ENCODE peak calls at places on chromosomes 7 and 10, in five cellular contexts. D is NCI-H748 treated with DMSO at 0.1 percent for 48 hours; S is AG09319; Y is activated CD4-positive, CD25-positive, alpha-beta regulatory T cell; N is kidney tubule cell. B is an unnamed sample.

GRCh38 chr10:2460846-2461245 is 606.5 kb upstream of the PFKP start:
- DNase-seq in Y (no peak), D (no peak), S (no peak), N (no peak), B (no peak)

GRCh38 chr7:109901916-109902315 is 1189.0 kb upstream of the LRRN3 start:
- DNase-seq in S (no peak), D (no peak), N (no peak), Y (no peak), B (no peak)

GRCh38 chr10:104286939-104287338 is 18.0 kb downstream of the GSTO2 start:
- DNase-seq in D (no peak), N (no peak), Y (no peak), S (no peak), B (no peak)

GRCh38 chr7:158260567-158261361 is 326.9 kb downstream of the PTPRN2 start:
- DNase-seq in S (no peak), N (no peak), D (no peak), Y (no peak), B (no peak)

GRCh38 chr10:116287906-116288501 is 15.0 kb upstream of the GFRA1 start:
- DNase-seq in D (no peak), S (peak; percentile 36), Y (no peak), N (peak; percentile 63), B (no peak)

GRCh38 chr10:70324341-70324861 is 40.6 kb upstream of the NPFFR1 start:
- DNase-seq in S (no peak), Y (no peak), N (no peak), D (no peak), B (no peak)

GRCh38 chr7:132782777-132783633 is 206.7 kb upstream of the PLXNA4 start:
- DNase-seq in N (peak; percentile 54), D (no peak), S (peak; percentile 78), Y (no peak), B (peak; percentile 86)

GRCh38 chr7:155981703-155982102 is 169.4 kb upstream of the SHH start:
- DNase-seq in N (no peak), S (no peak), Y (no peak), D (no peak), B (no peak)

GRCh38 chr10:97279121-97279815 is 13.2 kb downstream of the ARHGAP19 start:
- DNase-seq in S (no peak), Y (no peak), D (no peak), N (no peak), B (no peak)

GRCh38 chr10:110337401-110337800 is 32.7 kb upstream of the SMNDC1 start:
- DNase-seq in N (no peak), Y (no peak), S (no peak), D (no peak), B (no peak)

GRCh38 chr7:156751319-156751718 is 110.7 kb downstream of the RNF32 start:
- DNase-seq in S (peak; percentile 30), Y (no peak), N (peak; percentile 83), D (no peak), B (peak; percentile 17)

GRCh38 chr10:88271736-88272135 is 311.4 kb downstream of the RNLS start:
- DNase-seq in N (peak; percentile 28), Y (no peak), S (no peak), D (no peak), B (no peak)

GRCh38 chr10:125148021-125148439 is 12.3 kb downstream of the CTBP2 start:
- DNase-seq in N (peak; percentile 66), Y (no peak), D (no peak), S (no peak), B (no peak)

GRCh38 chr7:124196519-124196918 is 163.7 kb upstream of the TMEM229A start:
- DNase-seq in D (no peak), N (no peak), Y (no peak), S (no peak), B (no peak)

GRCh38 chr10:109978481-109978880 is 29.3 kb upstream of the ADD3 start:
- DNase-seq in D (no peak), N (peak; percentile 33), S (no peak), Y (peak; percentile 21), B (no peak)

GRCh38 chr10:111116211-111116610 is 39.4 kb downstream of the ADRA2A start:
- DNase-seq in D (no peak), S (no peak), N (no peak), Y (no peak), B (no peak)

GRCh38 chr7:50531401-50531906 is 33.8 kb downstream of the DDC start:
- DNase-seq in N (peak; percentile 93), Y (no peak), S (no peak), D (peak; percentile 98), B (no peak)

GRCh38 chr10:62076872-62077271 is 175.4 kb downstream of the ARID5B start:
- DNase-seq in S (no peak), D (no peak), Y (no peak), N (peak; percentile 94), B (peak; percentile 52)

GRCh38 chr10:27152687-27153086 is 1.5 kb downstream of the YME1L1 start:
- DNase-seq in S (no peak), D (no peak), Y (no peak), N (no peak), B (no peak)

GRCh38 chr7:29806793-29807178 is 478 bp downstream of the WIPF3 start:
- DNase-seq in Y (no peak), N (no peak), S (no peak), D (no peak), B (no peak)

GRCh38 chr10:105370697-105371096 is 729.6 kb downstream of the SORCS3 start:
- DNase-seq in Y (no peak), D (no peak), N (no peak), S (no peak), B (no peak)

GRCh38 chr7:95897557-95898183 is 125.3 kb downstream of the DYNC1I1 start:
- DNase-seq in N (no peak), Y (no peak), S (no peak), D (peak; percentile 92), B (no peak)

GRCh38 chr10:80183436-80183835 is 21.9 kb downstream of the ANXA11 start:
- DNase-seq in N (no peak), D (no peak), Y (no peak), S (no peak), B (no peak)

GRCh38 chr10:92240289-92241157 is 50.4 kb downstream of the CPEB3 start:
- DNase-seq in S (no peak), N (peak; percentile 63), D (peak; percentile 45), Y (no peak), B (peak; percentile 35)

GRCh38 chr10:122114156-122114747 is 125.3 kb downstream of the TACC2 start:
- DNase-seq in D (no peak), N (no peak), Y (no peak), S (no peak), B (no peak)

GRCh38 chr7:40937879-40938278 is 765.0 kb downstream of the INHBA start:
- DNase-seq in S (no peak), Y (no peak), D (no peak), N (no peak), B (no peak)

GRCh38 chr7:101487753-101488152 is 125.1 kb downstream of the COL26A1 start:
- DNase-seq in S (no peak), D (no peak), Y (no peak), N (no peak), B (no peak)

GRCh38 chr7:85840532-85840931 is 653.7 kb upstream of the SEMA3D start:
- DNase-seq in Y (no peak), N (no peak), S (peak; percentile 20), D (peak; percentile 33), B (no peak)

GRCh38 chr7:129657363-129657762 is 45.8 kb downstream of the NRF1 start:
- DNase-seq in Y (no peak), D (no peak), N (peak; percentile 74), S (no peak), B (no peak)

GRCh38 chr7:45888185-45888992 is at the start of gene IGFBP1:
- DNase-seq in S (no peak), Y (no peak), N (peak; percentile 39), D (no peak), B (no peak)

GRCh38 chr7:131012477-131013031 is 278.5 kb upstream of the KLF14 start:
- DNase-seq in Y (no peak), N (peak; percentile 68), D (no peak), S (no peak), B (no peak)

GRCh38 chr10:92681306-92681823 is 8.4 kb upstream of the HHEX start:
- DNase-seq in D (no peak), Y (no peak), N (no peak), S (no peak), B (no peak)

GRCh38 chr10:15096661-15097010 is 519 bp upstream of the RPP38 start:
- DNase-seq in D (no peak), Y (no peak), S (no peak), N (no peak), B (no peak)

GRCh38 chr10:34666008-34666700 is 148.9 kb downstream of the PARD3 start:
- DNase-seq in N (peak; percentile 89), Y (no peak), S (peak; percentile 82), D (no peak), B (peak; percentile 60)

GRCh38 chr7:133056370-133057238 is 25.3 kb downstream of the CHCHD3 start:
- DNase-seq in N (no peak), Y (no peak), D (no peak), S (no peak), B (no peak)

GRCh38 chr7:123645516-123645915 is 10.2 kb upstream of the LMOD2 start:
- DNase-seq in Y (no peak), N (no peak), S (no peak), D (no peak), B (no peak)

GRCh38 chr7:123460616-123461015 is 73.8 kb downstream of the IQUB start:
- DNase-seq in D (no peak), N (peak; percentile 97), S (no peak), Y (no peak), B (no peak)

GRCh38 chr7:87426160-87426559 is 49.3 kb downstream of the ABCB4 start:
- DNase-seq in N (no peak), Y (no peak), D (no peak), S (no peak), B (no peak)

GRCh38 chr7:158322616-158323530 is 264.8 kb downstream of the PTPRN2 start:
- DNase-seq in Y (no peak), D (no peak), N (no peak), S (no peak), B (no peak)